ENCODE peak calls at places on chromosomes 2 and 18, in four cellular contexts. H is lower lobe of right lung, D is body of pancreas, I is testis. V is an unnamed sample. For H3K4me1, the result is how much of the 10 kb centered on the place peaks cover.

GRCh38 chr2:43759195-43759594 is 14.6 kb upstream of the DYNC2LI1 start:
- DNase-seq in H (no peak), D (no peak), I (no peak), V (no peak)

GRCh38 chr2:120470041-120470716 is 124.2 kb downstream of the INHBB start:
- DNase-seq in H (peak), D (peak), I (peak), V (peak)

GRCh38 chr18:55265130-55265675 is 305.9 kb upstream of the CCDC68 start:
- DNase-seq in H (no peak), D (no peak), I (no peak), V (no peak)

GRCh38 chr18:49359732-49360444 is 100.6 kb downstream of the DYM start:
- DNase-seq in H (no peak), D (no peak), I (no peak), V (no peak)

GRCh38 chr2:154097823-154098398 is 226.2 kb downstream of the GALNT13 start:
- DNase-seq in H (no peak), D (no peak), I (no peak), V (no peak)

GRCh38 chr2:78980871-78981270 is 44.6 kb upstream of the REG3G start:
- DNase-seq in H (no peak), D (no peak), I (no peak), V (no peak)

GRCh38 chr18:46293699-46294300 is 189.6 kb downstream of the HAUS1 start:
- DNase-seq in H (no peak), D (no peak), I (no peak), V (peak)

GRCh38 chr2:70931376-70932000 is 4.2 kb upstream of the ATP6V1B1 start:
- DNase-seq in H (no peak), D (no peak), I (peak), V (no peak)

GRCh38 chr2:109125595-109126500 is 3.2 kb upstream of the SH3RF3 start:
- DNase-seq in H (no peak), D (no peak), I (peak), V (no peak)

GRCh38 chr2:27370816-27371620 is 602 bp downstream of the SNX17 start:
- DNase-seq in H (no peak), D (no peak), I (peak), V (no peak)

GRCh38 chr2:217930783-217931563 is 71.8 kb downstream of the TNS1 start:
- DNase-seq in H (peak), D (no peak), I (no peak), V (no peak)

GRCh38 chr2:238731961-238732360 is 115.9 kb upstream of the TWIST2 start:
- DNase-seq in H (no peak), D (no peak), I (no peak), V (no peak)

GRCh38 chr2:141331127-141331526 is 799.7 kb downstream of the LRP1B start:
- DNase-seq in H (no peak), D (no peak), I (no peak), V (no peak)

GRCh38 chr2:133452561-133452960 is 115.7 kb downstream of the NCKAP5 start:
- DNase-seq in H (no peak), D (no peak), I (no peak), V (no peak)

GRCh38 chr18:76844742-76845477 is 22.6 kb downstream of the ZNF236 start:
- DNase-seq in H (no peak), D (no peak), I (no peak), V (no peak)

GRCh38 chr2:3192920-3193319 is 184.7 kb downstream of the EIPR1 start:
- DNase-seq in H (no peak), D (no peak), I (no peak), V (no peak)

GRCh38 chr2:157466764-157467163 is 22.9 kb upstream of the CYTIP start:
- DNase-seq in H (no peak), D (no peak), I (no peak), V (no peak)

GRCh38 chr2:159118115-159118858 is 149.8 kb downstream of the TANC1 start:
- DNase-seq in H (peak), D (peak), I (peak), V (peak)

GRCh38 chr18:25239636-25240468 is 112.1 kb downstream of the ZNF521 start:
- DNase-seq in H (no peak), D (no peak), I (no peak), V (no peak)

GRCh38 chr2:131042161-131042775 is 51.0 kb downstream of the FAM168B start:
- DNase-seq in H (peak), D (no peak), I (no peak), V (no peak)

GRCh38 chr2:240428245-240428644 is 7.2 kb upstream of the GPC1 start:
- DNase-seq in H (no peak), D (no peak), I (peak), V (no peak)

GRCh38 chr18:64276736-64277135 is 127.8 kb upstream of the LINC00305 start:
- DNase-seq in H (no peak), D (no peak), I (no peak), V (no peak)

GRCh38 chr2:61632276-61633169 is 94.4 kb upstream of the XPO1 start:
- DNase-seq in H (no peak), D (peak), I (peak), V (no peak)

GRCh38 chr2:201130524-201131186 is 14.7 kb downstream of the CFLAR start:
- DNase-seq in H (no peak), D (no peak), I (no peak), V (no peak)

GRCh38 chr2:237672731-237673129 is 45.3 kb downstream of the LRRFIP1 start:
- DNase-seq in H (no peak), D (no peak), I (no peak), V (no peak)

GRCh38 chr2:211351998-211352397 is 795.6 kb downstream of the CPS1 start:
- DNase-seq in H (no peak), D (no peak), I (no peak), V (no peak)

GRCh38 chr2:226794077-226794670 is 5.4 kb downstream of the IRS1 start:
- DNase-seq in H (no peak), D (no peak), I (no peak), V (no peak)

GRCh38 chr2:131418625-131419024 is 54.7 kb upstream of the RAB6D start:
- DNase-seq in H (no peak), D (no peak), I (no peak), V (no peak)

GRCh38 chr2:60470340-60470739 is 83.1 kb downstream of the BCL11A start:
- DNase-seq in H (no peak), D (no peak), I (no peak), V (no peak)

GRCh38 chr2:113976277-113976928 is 86.5 kb downstream of the ACTR3 start:
- DNase-seq in H (no peak), D (no peak), I (no peak), V (no peak)

GRCh38 chr2:80489718-80490117 is 185.2 kb upstream of the LRRTM1 start:
- DNase-seq in H (no peak), D (no peak), I (no peak), V (no peak)

GRCh38 chr2:219448099-219448775 is 13.6 kb downstream of the SPEG start:
- DNase-seq in H (no peak), D (no peak), I (no peak), V (no peak)

GRCh38 chr2:96888082-96889011 is 18.5 kb upstream of the SEMA4C start:
- DNase-seq in H (peak), D (peak), I (no peak), V (peak)

GRCh38 chr2:25362564-25363145 is 20.9 kb upstream of the DNMT3A start:
- DNase-seq in H (peak), D (no peak), I (no peak), V (no peak)

GRCh38 chr2:240970816-240971215 is 27.6 kb upstream of the SNED1 start:
- DNase-seq in H (peak), D (no peak), I (no peak), V (no peak)

DNA sequence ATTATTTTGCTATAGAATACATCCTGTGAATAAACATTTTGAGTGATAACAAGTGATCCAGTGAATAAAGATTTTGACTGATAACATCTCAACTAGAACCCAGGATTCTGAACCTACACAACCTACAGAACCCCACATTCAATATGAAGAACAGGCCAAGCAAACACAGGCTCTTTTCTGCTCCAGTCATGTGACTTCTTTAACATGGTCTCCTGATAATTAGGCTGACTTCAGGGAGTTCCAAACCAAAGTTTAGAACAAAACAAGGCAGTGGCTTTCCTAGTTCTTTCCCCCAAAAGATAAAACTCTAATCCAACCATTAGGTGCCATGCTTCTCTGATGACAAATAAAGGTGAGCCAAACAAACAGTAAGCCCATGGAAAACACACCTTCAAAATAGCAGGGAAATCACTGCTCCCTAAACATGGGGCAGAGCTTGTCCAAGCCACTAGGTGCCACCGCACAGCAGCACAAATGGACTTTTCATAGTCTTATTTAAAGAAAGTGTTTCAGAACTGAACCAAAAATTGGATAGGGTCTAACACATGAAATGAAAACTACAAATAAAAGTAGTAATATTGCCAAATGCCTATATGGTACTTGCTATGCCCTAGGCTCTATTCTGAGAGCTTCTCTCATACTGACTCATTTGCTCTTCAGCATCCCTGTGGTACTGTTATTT is 95.3 kb downstream of the EVA1A start:
- DNase-seq in H (no peak), D (peak), I (peak), V (no peak)
- TF ChIP-seq CTCF in H (peak), D (peak), I (peak), V (peak)

DNA sequence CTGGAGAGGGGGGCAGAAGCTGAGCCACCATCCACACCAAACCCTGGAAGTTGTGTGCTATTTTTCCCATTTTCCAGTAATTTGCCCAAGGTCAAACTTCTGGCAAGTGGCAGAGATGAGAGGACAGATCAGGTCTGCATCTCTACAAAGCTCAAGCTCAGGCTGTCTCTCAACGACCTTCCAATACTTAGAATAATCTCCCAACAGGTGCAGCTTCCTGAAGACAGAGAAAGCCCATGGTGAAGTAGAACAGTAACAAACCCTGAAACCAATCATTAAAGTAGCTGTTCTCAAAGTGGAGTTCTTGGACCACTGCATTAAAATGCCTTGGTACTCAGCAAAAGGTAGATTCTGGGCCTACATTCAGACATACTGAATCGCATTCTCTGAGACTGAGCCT is 37.6 kb downstream of the TMEM131 start:
- DNase-seq in H (no peak), D (no peak), I (no peak), V (no peak)
- H3K27ac ChIP-seq in H (no peak), D (no peak), I (no peak), V (no peak)

GRCh38 chr18:22550861-22551260 is 133.1 kb upstream of the CTAGE1 start:
- DNase-seq in H (no peak), D (no peak), I (no peak), V (no peak)

GRCh38 chr18:22552899-22553460 is 135.3 kb upstream of the CTAGE1 start:
- DNase-seq in H (no peak), D (no peak), I (no peak), V (no peak)

GRCh38 chr18:22550366-22550765 is 132.7 kb upstream of the CTAGE1 start:
- DNase-seq in H (no peak), D (no peak), I (no peak), V (no peak)

GRCh38 chr18:22552254-22552653 is 134.5 kb upstream of the CTAGE1 start:
- DNase-seq in H (no peak), D (no peak), I (no peak), V (no peak)

DNA sequence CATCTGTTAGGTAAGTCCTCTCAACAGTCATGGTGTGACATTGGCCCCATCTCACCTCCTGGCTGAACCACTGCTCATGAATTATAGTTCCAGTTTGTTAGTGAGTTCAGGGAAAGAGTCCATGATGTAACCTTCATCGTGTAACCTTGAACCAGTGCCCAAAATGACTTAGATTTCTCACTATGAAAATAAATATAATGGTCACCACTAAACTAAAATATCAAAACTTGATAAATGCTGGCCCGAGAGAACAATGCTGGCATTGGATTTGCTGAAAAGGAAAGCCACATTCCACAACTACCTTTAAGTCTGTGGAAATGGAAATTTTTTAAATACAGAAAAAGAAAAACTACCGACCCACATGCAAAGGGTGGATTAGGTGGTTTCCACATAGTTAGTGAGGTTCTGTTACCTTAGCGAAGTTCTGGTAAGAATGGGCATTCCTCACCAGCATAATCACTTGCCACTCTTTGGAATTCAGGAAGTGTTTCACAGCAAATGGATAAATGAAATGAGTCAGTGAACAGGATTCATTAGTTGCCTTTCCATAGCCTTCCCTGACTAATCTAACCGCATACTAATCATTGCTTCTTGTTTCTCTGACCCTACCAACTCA is 133.9 kb upstream of the CTAGE1 start:
- DNase-seq in H (no peak), D (peak), I (no peak), V (no peak)
- H3K4me1 ChIP-seq in H (under half), D (under half), I (under half), V (under half)

GRCh38 chr2:62775367-62775668 is 69.8 kb downstream of the EHBP1 start:
- DNase-seq in H (no peak), D (no peak), I (no peak), V (no peak)
- TF ChIP-seq CTCF in H (no peak), D (no peak), I (no peak), V (no peak)

DNA sequence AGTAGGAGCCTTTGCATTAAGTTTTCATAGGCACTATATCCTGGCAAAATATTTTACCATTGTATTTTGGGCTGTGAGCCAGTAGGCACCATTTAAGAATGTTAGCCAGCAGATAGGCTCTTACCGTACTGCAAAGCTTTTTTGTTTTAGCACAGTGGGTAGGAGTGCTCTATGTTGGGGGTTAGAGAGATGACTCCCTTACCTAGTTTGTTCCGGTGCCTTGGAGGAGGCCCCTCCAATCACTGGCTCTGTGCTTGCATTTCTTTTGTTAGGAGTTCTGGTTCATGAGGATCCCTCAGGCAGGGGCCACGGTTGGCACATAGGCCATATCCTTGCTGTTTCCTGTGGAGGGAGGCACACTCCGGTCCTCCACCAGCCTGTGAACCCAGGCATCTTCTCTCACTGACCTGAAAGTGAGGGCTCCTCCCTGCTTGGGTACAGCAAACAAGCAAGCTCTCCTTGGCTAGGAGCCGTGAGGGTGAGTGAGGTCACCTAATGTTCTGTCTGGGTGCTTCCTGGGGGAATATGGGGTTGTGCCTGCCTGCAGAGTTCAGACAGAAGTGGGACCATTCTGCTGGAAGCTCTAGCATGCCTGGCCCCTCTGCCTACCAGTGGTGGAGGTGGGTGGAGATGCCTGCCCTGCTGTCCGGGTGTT is 29.8 kb downstream of the LTBP1 start:
- DNase-seq in H (no peak), D (peak), I (no peak), V (no peak)
- H3K27ac ChIP-seq in H (no peak), D (no peak), I (no peak), V (no peak)

GRCh38 chr2:230794472-230794871 is 70.3 kb upstream of the ITM2C start:
- DNase-seq in H (no peak), D (no peak), I (no peak), V (no peak)
- H3K4me1 ChIP-seq in H (under half), D (under half), I (under half), V (under half)

GRCh38 chr2:204282081-204282480 is 263.2 kb upstream of the PARD3B start:
- DNase-seq in H (no peak), D (no peak), I (no peak), V (no peak)
- TF ChIP-seq CTCF in H (no peak), D (no peak), I (no peak), V (no peak)

GRCh38 chr2:103809946-103810345 is 1044.0 kb upstream of the POU3F3 start:
- DNase-seq in H (no peak), D (no peak), I (no peak), V (no peak)
- H3K27ac ChIP-seq in H (no peak), D (no peak), I (no peak), V (no peak)

GRCh38 chr2:105754011-105754410 is 9.3 kb downstream of the NCK2 start:
- DNase-seq in H (no peak), D (no peak), I (no peak), V (no peak)

GRCh38 chr2:105753380-105753779 is 8.7 kb downstream of the NCK2 start:
- DNase-seq in H (no peak), D (no peak), I (no peak), V (no peak)

GRCh38 chr2:105755895-105756294 is 11.2 kb downstream of the NCK2 start:
- DNase-seq in H (no peak), D (no peak), I (no peak), V (no peak)

GRCh38 chr2:105756435-105756834 is 11.7 kb downstream of the NCK2 start:
- DNase-seq in H (no peak), D (no peak), I (no peak), V (no peak)

GRCh38 chr2:105754999-105755398 is 10.3 kb downstream of the NCK2 start:
- DNase-seq in H (no peak), D (no peak), I (no peak), V (no peak)
- H3K4me1 ChIP-seq in H (under half), D (half or more), I (under half), V (under half)

GRCh38 chr18:5604778-5605177 is 61.0 kb upstream of the EPB41L3 start:
- DNase-seq in H (no peak), D (no peak), I (no peak), V (no peak)
- TF ChIP-seq CTCF in H (no peak), D (no peak), I (no peak), V (no peak)

V was measured in upper lobe of right lung.